ENCODE peak calls at places on chromosomes 4 and X, in six cellular contexts. T, J, O, B, F and X are unnamed samples. For H3K36me3, the result is how much of the 10 kb centered on the place peaks cover.

GRCh38 chrX:147217334-147217733 is 402.8 kb upstream of the CXorf51A start:
- DNase-seq in T (no peak), J (no peak), O (no peak), B (no peak), F (no peak), X (no peak)

GRCh38 chrX:152949114-152949513 is 44.8 kb downstream of the PNMA5 start:
- DNase-seq in T (no peak), J (no peak), O (peak), B (no peak), F (no peak), X (no peak)

GRCh38 chrX:121106484-121107235 is 59.2 kb downstream of the GLUD2 start:
- DNase-seq in T (no peak), J (no peak), O (no peak), B (no peak), F (no peak), X (no peak)

GRCh38 chr4:100721077-100721476 is 203.3 kb upstream of the EMCN start:
- DNase-seq in T (no peak), J (no peak), O (no peak), B (no peak), F (no peak), X (no peak)

GRCh38 chr4:98745372-98745771 is 87.0 kb upstream of the TSPAN5 start:
- DNase-seq in T (no peak), J (peak), O (no peak), B (no peak), F (peak), X (peak)

GRCh38 chr4:64899563-64899962 is 490.3 kb upstream of the TECRL start:
- DNase-seq in T (no peak), J (no peak), O (no peak), B (no peak), F (no peak), X (no peak)

GRCh38 chr4:9924750-9925149 is 96.5 kb downstream of the SLC2A9 start:
- DNase-seq in T (no peak), J (no peak), O (no peak), B (no peak), F (no peak), X (no peak)

GRCh38 chr4:175253184-175253902 is 335.2 kb downstream of the ADAM29 start:
- DNase-seq in T (no peak), J (no peak), O (no peak), B (no peak), F (no peak), X (no peak)

GRCh38 chr4:108360857-108361820 is 192.4 kb upstream of the LEF1 start:
- DNase-seq in T (no peak), J (no peak), O (no peak), B (no peak), F (no peak), X (no peak)

GRCh38 chr4:151730003-151730559 is 30.7 kb downstream of the GATB start:
- DNase-seq in T (no peak), J (no peak), O (no peak), B (no peak), F (no peak), X (peak)

GRCh38 chrX:114162068-114162735 is 421.7 kb upstream of the HTR2C start:
- DNase-seq in T (no peak), J (peak), O (no peak), B (no peak), F (no peak), X (no peak)

GRCh38 chr4:156800463-156800862 is 171.1 kb downstream of the PDGFC start:
- DNase-seq in T (no peak), J (no peak), O (no peak), B (no peak), F (no peak), X (no peak)
- TF ChIP-seq CTCF in T (no peak), J (no peak), O (no peak), B (no peak), F (peak), X (no peak)

GRCh38 chr4:48538358-48538757 is 48.3 kb downstream of the ZAR1 start:
- DNase-seq in T (no peak), J (no peak), O (no peak), B (no peak), F (no peak), X (no peak)

GRCh38 chr4:48546336-48546735 is 56.3 kb downstream of the ZAR1 start:
- DNase-seq in T (no peak), J (peak), O (no peak), B (peak), F (no peak), X (no peak)

GRCh38 chr4:48543796-48544195 is 53.7 kb downstream of the ZAR1 start:
- DNase-seq in T (no peak), J (no peak), O (no peak), B (no peak), F (no peak), X (no peak)

GRCh38 chr4:48542888-48543287 is 52.8 kb downstream of the ZAR1 start:
- DNase-seq in T (no peak), J (no peak), O (no peak), B (no peak), F (no peak), X (no peak)
- H3K36me3 ChIP-seq in T (half or more), J (under half), O (half or more), B (under half), F (half or more), X (half or more)

GRCh38 chrX:106009145-106009544 is 29.4 kb downstream of the SERPINA7 start:
- DNase-seq in T (no peak), J (no peak), O (no peak), B (no peak), F (no peak), X (no peak)
- TF ChIP-seq EP300 in T (no peak), J (no peak), O (no peak), B (no peak), F (no peak), X (no peak)

DNA sequence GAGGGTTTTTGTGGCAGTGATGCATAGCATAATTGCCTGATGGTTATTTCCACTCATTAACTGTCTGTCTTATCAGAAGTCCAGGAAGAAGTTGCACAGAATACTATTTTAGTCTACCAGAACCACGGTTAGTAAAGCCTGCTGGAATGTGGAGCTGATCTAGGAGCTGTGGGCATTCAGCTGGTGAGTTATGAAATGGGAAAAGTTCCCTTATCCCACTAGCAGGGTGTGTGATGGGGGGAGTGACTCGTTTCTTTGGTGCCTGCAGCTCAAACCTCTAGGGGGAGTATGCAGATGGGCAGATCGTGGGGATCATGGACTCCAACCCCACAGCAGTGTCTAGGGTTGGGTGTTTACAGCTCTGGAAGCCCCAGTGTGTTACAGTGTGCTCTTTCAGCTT is 305.6 kb upstream of the BOD1L1 start:
- DNase-seq in T (no peak), J (no peak), O (no peak), B (no peak), F (no peak), X (no peak)
- TF ChIP-seq CTCF in T (no peak), J (peak), O (no peak), B (no peak), F (no peak), X (no peak)

GRCh38 chr4:3158841-3159240 is 84.4 kb downstream of the HTT start:
- DNase-seq in T (no peak), J (no peak), O (no peak), B (no peak), F (no peak), X (no peak)
- H3K36me3 ChIP-seq in T (half or more), J (under half), O (half or more), B (under half), F (half or more), X (half or more)

DNA sequence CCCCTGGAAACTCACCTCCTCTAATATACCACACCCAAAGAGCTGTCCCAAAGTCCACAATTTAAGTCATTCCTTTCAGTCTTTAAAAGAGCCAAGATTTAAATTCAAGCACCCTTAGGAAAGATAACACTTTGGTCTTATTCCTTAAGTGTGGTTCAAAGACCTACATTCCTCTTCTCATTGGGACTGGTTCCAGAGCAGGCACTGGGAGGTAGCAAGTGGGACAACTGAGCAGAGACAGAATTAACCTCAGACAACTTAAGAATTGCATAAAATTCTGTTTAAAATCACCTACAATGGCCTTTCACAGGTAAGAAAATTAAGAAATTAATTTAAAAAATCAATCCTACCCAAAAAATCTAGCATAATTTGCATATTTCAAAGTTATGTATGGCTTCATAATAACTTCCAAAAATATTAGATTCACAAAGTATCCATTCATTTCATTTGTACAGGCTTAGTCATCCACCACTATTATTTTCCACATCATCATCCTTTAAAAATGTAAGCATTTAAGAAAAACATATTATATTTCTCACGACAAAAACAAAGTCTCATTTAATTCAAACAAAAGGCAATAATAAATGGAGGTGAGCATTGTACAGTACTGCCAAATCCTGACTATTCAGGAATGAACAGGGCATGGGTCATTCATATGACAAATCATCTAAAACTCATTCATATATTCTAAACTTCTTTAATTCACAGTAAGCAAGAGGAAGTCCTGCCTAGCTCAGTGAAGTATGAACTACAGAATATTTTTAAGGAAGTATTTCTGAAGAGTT is 13.6 kb downstream of the PRSS12 start:
- DNase-seq in T (no peak), J (no peak), O (no peak), B (no peak), F (no peak), X (no peak)
- TF ChIP-seq EP300 in T (no peak), J (no peak), O (no peak), B (no peak), F (no peak), X (no peak)

GRCh38 chrX:151359931-151360871 is 36.8 kb upstream of the VMA21 start:
- DNase-seq in T (peak), J (peak), O (no peak), B (no peak), F (peak), X (no peak)
- TF ChIP-seq CTCF in T (peak), J (peak), O (peak), B (no peak), F (peak), X (peak)

GRCh38 chr4:2923141-2923551 is 40.1 kb downstream of the NOP14 start:
- DNase-seq in T (peak), J (no peak), O (no peak), B (no peak), F (no peak), X (no peak)

GRCh38 chr4:2925496-2925895 is 37.7 kb downstream of the NOP14 start:
- DNase-seq in T (no peak), J (no peak), O (no peak), B (no peak), F (no peak), X (no peak)

GRCh38 chr4:2924286-2924685 is 38.9 kb downstream of the NOP14 start:
- DNase-seq in T (no peak), J (no peak), O (no peak), B (no peak), F (no peak), X (no peak)

GRCh38 chr4:2924765-2925301 is 38.4 kb downstream of the NOP14 start:
- DNase-seq in T (no peak), J (no peak), O (no peak), B (no peak), F (no peak), X (no peak)

DNA sequence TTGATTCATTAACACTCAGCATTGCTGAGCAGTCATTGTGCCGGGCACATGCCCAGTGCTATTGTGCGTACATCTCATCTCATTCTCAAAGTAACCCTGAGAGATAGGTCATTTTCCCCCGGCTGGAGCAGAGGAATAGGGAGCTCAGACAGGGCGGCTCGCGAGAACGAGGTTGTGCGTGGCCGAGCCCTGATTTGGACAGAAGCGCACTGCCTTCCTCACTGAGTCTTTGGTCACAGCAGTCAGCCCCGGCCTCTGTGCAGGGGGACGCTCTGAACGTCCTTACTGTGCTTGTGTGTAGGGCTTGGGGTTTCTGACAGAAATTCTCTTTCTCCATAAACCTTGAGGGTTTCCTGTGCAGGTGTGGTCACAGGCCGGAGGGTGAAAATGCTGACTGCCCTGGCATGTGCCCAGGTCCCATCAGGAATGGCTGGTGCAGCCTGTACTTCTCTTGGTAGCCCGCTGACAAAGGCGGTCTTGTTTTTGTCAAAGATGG is 39.5 kb downstream of the NOP14 start:
- DNase-seq in T (no peak), J (no peak), O (no peak), B (no peak), F (no peak), X (no peak)
- H3K36me3 ChIP-seq in T (half or more), J (half or more), O (half or more), B (under half), F (under half), X (under half)

GRCh38 chr4:176377705-176378302 is 58.0 kb downstream of the SPCS3 start:
- DNase-seq in T (no peak), J (no peak), O (no peak), B (no peak), F (peak), X (no peak)
- TF ChIP-seq EP300 in T (no peak), J (no peak), O (no peak), B (no peak), F (no peak), X (no peak)